ENCODE peak calls at places on chromosome 6, in six cellular contexts. E is tibial artery; R is fibroblast of lung; J is CD8-positive, alpha-beta T cell; I is AG04450; O is coronary artery. T is an unnamed sample.

GRCh38 chr6:82589509-82590206 is 226.0 kb downstream of the TPBG start:
- DNase-seq in E (no peak), R (peak), J (no peak), I (peak), O (no peak), T (no peak)

GRCh38 chr6:3202999-3203696 is 24.3 kb downstream of the TUBB2B start:
- DNase-seq in E (no peak), R (peak), J (no peak), I (no peak), O (no peak), T (no peak)

GRCh38 chr6:62980724-62981123 is 230.5 kb upstream of the FKBP1C start:
- DNase-seq in E (no peak), R (no peak), J (no peak), I (no peak), O (no peak), T (no peak)

GRCh38 chr6:168563656-168564055 is 122.7 kb downstream of the SMOC2 start:
- DNase-seq in E (no peak), R (no peak), J (no peak), I (no peak), O (no peak), T (no peak)

GRCh38 chr6:4413073-4413472 is 277.7 kb upstream of the ECI2 start:
- DNase-seq in E (no peak), R (peak), J (no peak), I (peak), O (no peak), T (no peak)

GRCh38 chr6:42136508-42137191 is 5.8 kb downstream of the C6orf132 start:
- DNase-seq in E (no peak), R (peak), J (peak), I (peak), O (no peak), T (no peak)

GRCh38 chr6:140316966-140317365 is 942.5 kb upstream of the CITED2 start:
- DNase-seq in E (no peak), R (no peak), J (no peak), I (no peak), O (no peak), T (no peak)

GRCh38 chr6:116779569-116780164 is 14.1 kb upstream of the FAM162B start:
- DNase-seq in E (no peak), R (peak), J (no peak), I (no peak), O (no peak), T (no peak)

DNA sequence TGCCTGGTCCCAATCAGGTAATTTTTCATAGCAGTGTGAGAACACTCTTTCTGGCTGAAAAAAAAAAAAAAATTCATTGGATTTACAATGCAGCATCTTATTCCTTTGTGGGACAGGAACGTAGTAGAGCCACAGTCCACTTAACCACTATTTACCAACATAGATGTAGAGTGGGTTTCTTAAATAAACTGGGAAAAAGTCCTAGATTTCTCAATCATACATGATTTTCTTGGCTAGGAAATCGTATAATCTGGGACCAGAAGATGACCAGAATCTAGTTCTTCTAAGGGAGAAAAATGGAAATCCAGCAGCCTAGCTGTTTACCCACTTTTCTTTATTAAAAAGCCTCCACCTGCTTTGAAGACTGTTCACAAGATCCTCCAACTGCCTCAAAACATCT is 70.5 kb downstream of the FYN start:
- DNase-seq in E (no peak), R (no peak), J (no peak), I (no peak), O (no peak), T (no peak)
- TF ChIP-seq CTCF in E (no peak), R (no peak), J (no peak), I (no peak), O (no peak), T (no peak)

GRCh38 chr6:17984822-17985660 is 2.4 kb downstream of the KIF13A start:
- DNase-seq in E (no peak), R (peak), J (no peak), I (no peak), O (no peak), T (no peak)

GRCh38 chr6:17987576-17988421 is at the start of gene KIF13A:
- DNase-seq in E (peak), R (peak), J (peak), I (no peak), O (peak), T (no peak)

GRCh38 chr6:17984399-17984798 is 3.0 kb downstream of the KIF13A start:
- DNase-seq in E (no peak), R (peak), J (no peak), I (no peak), O (no peak), T (no peak)

GRCh38 chr6:17986656-17987575 is 519 bp downstream of the KIF13A start:
- DNase-seq in E (peak), R (peak), J (no peak), I (no peak), O (peak), T (peak)

GRCh38 chr6:17985934-17986655 is 1.3 kb downstream of the KIF13A start:
- DNase-seq in E (no peak), R (no peak), J (no peak), I (no peak), O (no peak), T (no peak)
- H3K4me3 ChIP-seq in E (peak), R (peak), J (no peak), I (peak), O (peak), T (peak)

DNA sequence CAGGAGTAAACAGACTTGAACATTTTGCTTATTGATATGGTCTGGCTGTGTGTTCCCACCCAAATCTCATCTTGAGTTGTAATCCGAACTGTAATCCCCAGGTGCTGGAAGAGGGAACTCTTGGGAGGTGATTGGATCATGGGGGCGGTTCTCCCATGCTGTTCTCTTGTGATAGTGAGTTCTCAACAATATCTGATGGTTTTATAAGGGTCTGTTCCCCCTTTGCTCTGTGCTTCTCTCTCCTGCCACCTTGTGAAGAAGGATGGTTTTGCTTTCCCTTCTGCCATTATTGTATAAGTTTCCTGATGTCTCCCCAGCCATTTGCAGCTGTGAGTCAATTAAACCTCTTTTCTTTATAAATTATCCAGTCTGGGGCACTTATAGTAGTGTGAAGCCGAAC is 40.0 kb downstream of the MYLIP start:
- DNase-seq in E (no peak), R (peak), J (no peak), I (no peak), O (no peak), T (no peak)
- TF ChIP-seq CTCF in E (peak), R (peak), J (peak), I (peak), O (no peak), T (peak)

GRCh38 chr6:34385793-34386195 is 6.7 kb downstream of the NUDT3 start:
- DNase-seq in E (no peak), R (no peak), J (no peak), I (no peak), O (no peak), T (no peak)
- H3K4me3 ChIP-seq in E (no peak), R (no peak), J (no peak), I (no peak), O (no peak), T (no peak)

T was measured in RWPE2.